ENCODE peak calls at places on chromosomes 2 and 18, in four cellular contexts. One of them, this sample, is unnamed.
A peak's percentile ranks its signal among the peaks of the same experiment; 100 is the strongest.

GRCh38 chr2:1704606-1705556 is 39.4 kb downstream of the PXDN start:
- DNase-seq in fibroblast of pulmonary artery: peak; percentile 46
- DNase-seq in cardiac fibroblast: peak; percentile 59
- DNase-seq in brain microvascular endothelial cell: peak; percentile 18
- DNase-seq in this sample: no peak

GRCh38 chr2:217920879-217921603 is 81.8 kb downstream of the TNS1 start:
- DNase-seq in fibroblast of pulmonary artery: peak; percentile 57
- DNase-seq in brain microvascular endothelial cell: no peak
- DNase-seq in cardiac fibroblast: peak; percentile 49
- DNase-seq in this sample: no peak

GRCh38 chr2:168731550-168732128 is 70.8 kb upstream of the NOSTRIN start:
- DNase-seq in brain microvascular endothelial cell: no peak
- DNase-seq in fibroblast of pulmonary artery: no peak
- DNase-seq in cardiac fibroblast: peak; percentile 55
- DNase-seq in this sample: no peak

GRCh38 chr2:236338495-236339184 is 74.4 kb upstream of the ASB18 start:
- DNase-seq in fibroblast of pulmonary artery: peak; percentile 33
- DNase-seq in cardiac fibroblast: no peak
- DNase-seq in brain microvascular endothelial cell: peak; percentile 50
- DNase-seq in this sample: no peak

GRCh38 chr2:67600472-67600871 is 203.3 kb downstream of the ETAA1 start:
- DNase-seq in brain microvascular endothelial cell: no peak
- DNase-seq in cardiac fibroblast: peak; percentile 12
- DNase-seq in fibroblast of pulmonary artery: peak; percentile 39
- DNase-seq in this sample: no peak

GRCh38 chr2:238971318-238972145 is 123.6 kb downstream of the TWIST2 start:
- DNase-seq in brain microvascular endothelial cell: no peak
- DNase-seq in fibroblast of pulmonary artery: no peak
- DNase-seq in cardiac fibroblast: no peak
- DNase-seq in this sample: no peak

GRCh38 chr2:115782286-115782685 is 1339.8 kb downstream of the DPP10 start:
- DNase-seq in brain microvascular endothelial cell: no peak
- DNase-seq in cardiac fibroblast: no peak
- DNase-seq in fibroblast of pulmonary artery: no peak
- DNase-seq in this sample: no peak

GRCh38 chr2:108975613-108976435 is 13.2 kb downstream of the EDAR start:
- DNase-seq in brain microvascular endothelial cell: no peak
- DNase-seq in fibroblast of pulmonary artery: no peak
- DNase-seq in cardiac fibroblast: no peak
- DNase-seq in this sample: no peak

GRCh38 chr2:96092896-96093295 is 23.5 kb downstream of the ADRA2B start:
- DNase-seq in fibroblast of pulmonary artery: no peak
- DNase-seq in brain microvascular endothelial cell: no peak
- DNase-seq in cardiac fibroblast: no peak
- DNase-seq in this sample: no peak

GRCh38 chr18:36525913-36526312 is 228.4 kb downstream of the FHOD3 start:
- DNase-seq in brain microvascular endothelial cell: no peak
- DNase-seq in cardiac fibroblast: no peak
- DNase-seq in fibroblast of pulmonary artery: no peak
- DNase-seq in this sample: no peak

GRCh38 chr2:135612319-135612718 is 81.0 kb downstream of the R3HDM1 start:
- DNase-seq in fibroblast of pulmonary artery: no peak
- DNase-seq in brain microvascular endothelial cell: no peak
- DNase-seq in cardiac fibroblast: no peak
- DNase-seq in this sample: no peak

GRCh38 chr2:83844490-83844889 is 614.6 kb downstream of the SUCLG1 start:
- DNase-seq in cardiac fibroblast: no peak
- DNase-seq in brain microvascular endothelial cell: no peak
- DNase-seq in fibroblast of pulmonary artery: no peak
- DNase-seq in this sample: no peak

GRCh38 chr2:235360446-235360845 is 133.4 kb upstream of the AGAP1 start:
- DNase-seq in cardiac fibroblast: no peak
- DNase-seq in brain microvascular endothelial cell: no peak
- DNase-seq in fibroblast of pulmonary artery: no peak
- DNase-seq in this sample: no peak

GRCh38 chr2:186518945-186519344 is 32.9 kb downstream of the ZC3H15 start:
- DNase-seq in cardiac fibroblast: peak; percentile 84
- DNase-seq in brain microvascular endothelial cell: peak; percentile 71
- DNase-seq in fibroblast of pulmonary artery: peak; percentile 83
- DNase-seq in this sample: no peak

GRCh38 chr2:241850544-241851324 is 8.0 kb downstream of the PDCD1 start:
- DNase-seq in brain microvascular endothelial cell: no peak
- DNase-seq in fibroblast of pulmonary artery: no peak
- DNase-seq in cardiac fibroblast: no peak
- DNase-seq in this sample: no peak

GRCh38 chr2:28991462-28991861 is 10.4 kb downstream of the TOGARAM2 start:
- DNase-seq in cardiac fibroblast: no peak
- DNase-seq in brain microvascular endothelial cell: no peak
- DNase-seq in fibroblast of pulmonary artery: no peak
- DNase-seq in this sample: no peak

GRCh38 chr18:78422336-78422735 is 557.3 kb upstream of the SALL3 start:
- DNase-seq in brain microvascular endothelial cell: no peak
- DNase-seq in cardiac fibroblast: no peak
- DNase-seq in fibroblast of pulmonary artery: no peak
- DNase-seq in this sample: no peak

GRCh38 chr18:49561377-49562193 is at the start of gene LIPG:
- DNase-seq in brain microvascular endothelial cell: peak; percentile 58
- DNase-seq in fibroblast of pulmonary artery: peak; percentile 97
- DNase-seq in cardiac fibroblast: peak; percentile 89
- DNase-seq in this sample: peak; percentile 57

GRCh38 chr18:48749768-48750167 is 201.0 kb downstream of the SMAD7 start:
- DNase-seq in fibroblast of pulmonary artery: peak; percentile 90
- DNase-seq in cardiac fibroblast: peak; percentile 82
- DNase-seq in brain microvascular endothelial cell: peak; percentile 22
- DNase-seq in this sample: no peak

GRCh38 chr2:33605059-33605458 is 6.0 kb upstream of the FAM98A start:
- DNase-seq in fibroblast of pulmonary artery: no peak
- DNase-seq in cardiac fibroblast: no peak
- DNase-seq in brain microvascular endothelial cell: no peak
- DNase-seq in this sample: no peak

GRCh38 chr18:9221661-9222060 is 85.1 kb downstream of the ANKRD12 start:
- DNase-seq in fibroblast of pulmonary artery: no peak
- DNase-seq in brain microvascular endothelial cell: no peak
- DNase-seq in cardiac fibroblast: no peak
- DNase-seq in this sample: no peak

GRCh38 chr2:172985139-172985874 is 90.3 kb upstream of the MAP3K20 start:
- DNase-seq in cardiac fibroblast: no peak
- DNase-seq in fibroblast of pulmonary artery: no peak
- DNase-seq in brain microvascular endothelial cell: no peak
- DNase-seq in this sample: no peak

GRCh38 chr2:168935810-168936581 is 34.9 kb downstream of the G6PC2 start:
- DNase-seq in brain microvascular endothelial cell: peak; percentile 73
- DNase-seq in fibroblast of pulmonary artery: peak; percentile 71
- DNase-seq in cardiac fibroblast: peak; percentile 88
- DNase-seq in this sample: peak; percentile 12

DNA sequence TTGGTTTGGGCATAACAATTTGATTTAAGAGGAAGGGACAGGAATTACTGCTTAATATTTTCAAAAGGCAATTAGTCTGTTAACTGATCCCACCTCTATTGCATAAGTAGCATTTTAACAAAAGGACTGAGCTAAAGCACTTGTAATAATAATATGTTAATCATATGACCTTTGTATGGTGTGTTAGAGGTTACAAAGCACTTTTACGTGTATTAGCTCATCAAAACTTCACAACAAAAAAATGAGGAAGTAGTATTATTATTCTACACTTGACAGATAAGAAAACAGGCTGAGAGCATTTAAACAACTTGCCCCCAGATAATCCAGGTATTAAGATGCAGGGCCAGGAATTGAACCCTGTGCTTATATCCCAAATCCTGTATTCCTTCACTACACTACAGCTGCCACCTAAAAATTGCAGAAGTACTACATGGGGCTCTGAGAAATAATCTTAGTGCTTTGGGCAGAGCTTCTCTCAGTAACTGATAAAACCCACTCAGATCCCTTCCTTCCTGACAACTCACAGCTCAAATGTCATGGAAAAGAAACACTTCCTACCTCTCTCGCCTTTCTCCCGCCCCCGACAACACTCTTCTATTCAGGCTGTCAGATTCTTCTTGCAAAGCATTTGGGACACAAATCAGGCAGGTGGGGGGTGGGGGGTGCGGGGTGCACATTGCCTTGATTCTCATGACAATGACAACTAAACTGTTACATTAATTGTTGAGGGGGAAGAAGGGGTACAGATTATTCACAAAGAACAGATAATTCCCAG is 20.8 kb upstream of the KCTD1 start:
- DNase-seq in brain microvascular endothelial cell: no peak
- DNase-seq in fibroblast of pulmonary artery: no peak
- DNase-seq in cardiac fibroblast: no peak
- DNase-seq in this sample: no peak
- H3K4me3 ChIP-seq in brain microvascular endothelial cell: no peak overlapping the region
- H3K4me3 ChIP-seq in fibroblast of pulmonary artery: no peak overlapping the region
- H3K4me3 ChIP-seq in cardiac fibroblast: no peak overlapping the region
- H3K4me3 ChIP-seq in this sample: no peak overlapping the region

GRCh38 chr18:67896471-67896870 is 380.0 kb upstream of the DSEL start:
- DNase-seq in fibroblast of pulmonary artery: no peak
- DNase-seq in cardiac fibroblast: no peak
- DNase-seq in brain microvascular endothelial cell: no peak
- DNase-seq in this sample: no peak
- TF ChIP-seq CTCF in fibroblast of pulmonary artery: no peak
- TF ChIP-seq CTCF in cardiac fibroblast: no peak
- TF ChIP-seq CTCF in brain microvascular endothelial cell: no peak
- TF ChIP-seq CTCF in this sample: no peak

DNA sequence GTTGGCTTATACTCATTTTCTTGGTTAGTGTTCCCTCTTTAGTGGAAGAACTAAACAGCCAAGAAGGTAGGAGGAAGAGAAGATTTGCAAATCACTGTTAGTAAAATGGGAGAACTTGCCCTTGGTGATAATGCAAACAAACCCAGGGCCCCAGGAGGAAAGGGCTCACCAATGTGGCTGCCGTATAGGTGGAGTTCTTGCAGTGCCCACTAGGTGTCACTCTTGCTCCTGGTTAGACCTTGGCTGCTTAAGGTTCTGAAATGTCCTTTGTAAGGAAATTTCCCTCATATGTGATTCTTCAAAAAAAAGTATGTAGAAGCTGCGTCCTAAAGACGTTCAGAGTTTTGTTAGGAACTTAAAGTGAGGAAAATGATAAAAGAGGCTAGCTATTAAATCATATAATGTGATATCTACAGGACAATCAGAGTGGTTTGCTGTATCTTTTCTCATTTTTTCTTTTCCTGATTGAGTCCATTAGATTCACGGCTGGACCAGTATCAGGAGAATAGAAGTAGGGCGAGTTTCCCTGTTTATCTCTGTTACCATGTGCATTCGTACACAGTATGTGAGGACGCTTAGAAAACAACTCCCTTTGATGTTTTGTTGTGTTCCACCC is 48.6 kb downstream of the RPIA start:
- DNase-seq in cardiac fibroblast: peak; percentile 84
- DNase-seq in brain microvascular endothelial cell: peak; percentile 74
- DNase-seq in fibroblast of pulmonary artery: peak; percentile 88
- DNase-seq in this sample: peak; percentile 82
- H3K4me3 ChIP-seq in cardiac fibroblast: no peak overlapping the region
- H3K4me3 ChIP-seq in brain microvascular endothelial cell: no peak overlapping the region
- H3K4me3 ChIP-seq in fibroblast of pulmonary artery: no peak overlapping the region
- H3K4me3 ChIP-seq in this sample: no peak overlapping the region

DNA sequence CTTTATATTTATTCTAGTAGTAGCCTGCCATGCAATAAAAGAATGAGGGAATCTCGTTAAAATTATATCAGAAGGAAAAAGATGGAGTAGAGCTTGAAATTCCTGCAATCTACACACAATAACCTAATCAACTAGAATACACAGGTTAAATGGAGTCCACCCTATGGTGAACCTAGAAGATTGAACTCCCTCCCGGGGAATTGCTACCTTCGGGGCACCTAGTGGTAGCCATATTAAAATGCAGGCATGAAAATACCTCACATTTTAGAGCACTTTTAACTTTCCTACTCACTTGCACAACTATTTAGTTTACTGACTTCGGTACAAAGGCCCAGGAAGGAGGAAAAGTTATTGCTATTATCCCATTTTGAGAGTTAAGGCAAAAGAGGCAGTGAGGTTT is 174.5 kb downstream of the SS18 start:
- DNase-seq in cardiac fibroblast: no peak
- DNase-seq in fibroblast of pulmonary artery: no peak
- DNase-seq in brain microvascular endothelial cell: no peak
- DNase-seq in this sample: no peak
- TF ChIP-seq CTCF in cardiac fibroblast: peak; percentile 7
- TF ChIP-seq CTCF in fibroblast of pulmonary artery: no peak
- TF ChIP-seq CTCF in brain microvascular endothelial cell: peak; percentile 28
- TF ChIP-seq CTCF in this sample: no peak

DNA sequence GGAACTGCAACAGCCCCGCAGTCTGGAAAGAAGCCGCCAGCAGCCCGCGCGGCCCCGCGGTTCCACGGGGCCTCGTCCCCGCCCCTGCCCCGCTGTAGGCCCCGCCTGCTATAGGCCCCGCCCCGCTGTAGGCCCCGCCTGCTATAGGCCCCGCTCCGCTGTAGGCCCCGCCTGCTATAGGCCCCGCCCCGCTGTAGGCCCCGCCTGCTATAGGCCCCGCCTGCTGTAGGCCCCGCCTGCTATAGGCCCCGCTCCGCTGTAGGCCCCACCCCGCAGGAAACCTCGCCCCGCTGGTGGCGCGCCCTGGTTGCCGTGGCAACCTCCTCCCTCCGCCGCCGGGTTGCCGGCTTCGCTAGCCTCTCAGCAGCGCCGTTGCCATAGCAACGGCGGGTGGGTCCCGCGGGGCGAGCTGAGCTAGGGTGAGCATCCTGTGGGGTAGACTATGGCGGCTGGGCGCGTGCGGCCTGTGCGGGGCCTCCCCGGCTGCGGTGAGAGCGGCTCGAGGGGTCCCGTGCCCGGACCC is 12.2 kb upstream of the KIF1A start:
- DNase-seq in cardiac fibroblast: peak; percentile 93
- DNase-seq in fibroblast of pulmonary artery: peak; percentile 89
- DNase-seq in brain microvascular endothelial cell: peak; percentile 86
- DNase-seq in this sample: peak; percentile 89
- H3K4me3 ChIP-seq in cardiac fibroblast: no peak overlapping the region
- H3K4me3 ChIP-seq in fibroblast of pulmonary artery: peak overlapping the region; percentile 33
- H3K4me3 ChIP-seq in brain microvascular endothelial cell: peak overlapping the region; percentile 9
- H3K4me3 ChIP-seq in this sample: peak overlapping the region; percentile 45

GRCh38 chr2:104944495-104944894 is 90.6 kb downstream of the POU3F3 start:
- DNase-seq in fibroblast of pulmonary artery: peak; percentile 6
- DNase-seq in brain microvascular endothelial cell: no peak
- DNase-seq in cardiac fibroblast: peak; percentile 12
- DNase-seq in this sample: peak; percentile 14
- TF ChIP-seq CTCF in fibroblast of pulmonary artery: no peak
- TF ChIP-seq CTCF in brain microvascular endothelial cell: peak; percentile 47
- TF ChIP-seq CTCF in cardiac fibroblast: no peak
- TF ChIP-seq CTCF in this sample: peak; percentile 5